ENCODE peak calls at places on chromosomes 11 and 22, in ten cellular contexts. J is IMR-90, I is GM23338, E is cardiac muscle cell, A is psoas muscle, P is fibroblast of villous mesenchyme, Q is AG04450, M is cardiac fibroblast, F is endothelial cell of umbilical vein, U is HFF-Myc. W is an unnamed sample.
A peak's percentile ranks its signal among the peaks of the same experiment; 100 is the strongest.

GRCh38 chr22:48663297-48663696 is 1164.4 kb downstream of the BRD1 start:
- DNase-seq in Q (no peak), F (no peak), M (peak; percentile 24), I (peak; percentile 23), P (no peak), E (no peak), U (no peak), J (no peak), A (no peak), W (no peak)

GRCh38 chr11:94770563-94771120 is 2.5 kb downstream of the AMOTL1 start:
- DNase-seq in J (no peak), Q (no peak), P (no peak), M (no peak), F (no peak), U (no peak), E (no peak), I (no peak), A (no peak), W (no peak)

GRCh38 chr11:117989351-117990102 is 3.3 kb downstream of the IL10RA start:
- DNase-seq in U (no peak), M (no peak), Q (no peak), A (no peak), E (no peak), F (no peak), P (no peak), J (no peak), I (no peak), W (no peak)

GRCh38 chr11:114970908-114971645 is 292.8 kb downstream of the NXPE2 start:
- DNase-seq in P (no peak), A (no peak), I (no peak), E (no peak), Q (no peak), U (no peak), J (no peak), M (no peak), F (no peak), W (no peak)

GRCh38 chr11:14584595-14584994 is 59.0 kb upstream of the PDE3B start:
- DNase-seq in P (no peak), U (no peak), M (no peak), A (no peak), J (no peak), F (no peak), I (no peak), Q (no peak), E (no peak), W (no peak)

GRCh38 chr11:117621226-117621625 is 175.8 kb downstream of the DSCAML1 start:
- DNase-seq in P (peak; percentile 1), A (no peak), M (peak; percentile 45), F (peak; percentile 15), Q (no peak), E (peak; percentile 17), J (peak; percentile 18), U (no peak), I (peak; percentile 41), W (peak; percentile 43)

GRCh38 chr11:103055174-103055890 is 36.6 kb downstream of the DCUN1D5 start:
- DNase-seq in I (peak; percentile 62), A (no peak), E (peak; percentile 62), Q (peak; percentile 16), M (peak; percentile 68), P (peak; percentile 64), U (peak; percentile 38), J (peak; percentile 65), F (peak; percentile 54), W (peak; percentile 75)

GRCh38 chr11:4123218-4123617 is 28.6 kb downstream of the RRM1 start:
- DNase-seq in F (no peak), J (no peak), U (no peak), E (no peak), Q (no peak), P (peak; percentile 42), A (no peak), M (no peak), I (no peak), W (no peak)

GRCh38 chr11:125916683-125917337 is 12.5 kb downstream of the DDX25 start:
- DNase-seq in F (no peak), M (no peak), J (no peak), U (no peak), I (no peak), E (no peak), A (no peak), Q (no peak), P (no peak), W (no peak)

GRCh38 chr22:19798825-19799224 is 38.2 kb downstream of the TBX1 start:
- DNase-seq in E (no peak), J (no peak), P (no peak), U (no peak), M (no peak), I (no peak), A (no peak), Q (no peak), F (no peak), W (no peak)

GRCh38 chr22:43262990-43263644 is 76.2 kb upstream of the TTLL12 start:
- DNase-seq in P (peak; percentile 43), F (no peak), J (no peak), I (no peak), U (no peak), A (no peak), Q (no peak), E (peak; percentile 49), M (no peak), W (no peak)

GRCh38 chr22:17792854-17793434 is 18.7 kb upstream of the BID start:
- DNase-seq in P (no peak), F (no peak), M (no peak), J (no peak), A (no peak), E (no peak), Q (no peak), I (no peak), U (no peak), W (no peak)

GRCh38 chr22:17794726-17795125 is 20.5 kb upstream of the BID start:
- DNase-seq in M (no peak), J (no peak), F (no peak), I (no peak), E (no peak), U (no peak), P (no peak), Q (no peak), A (no peak), W (no peak)

GRCh38 chr22:17791196-17791595 is 16.9 kb upstream of the BID start:
- DNase-seq in E (no peak), J (no peak), A (no peak), U (no peak), Q (no peak), F (no peak), I (no peak), P (no peak), M (no peak), W (no peak)

GRCh38 chr22:17789379-17790200 is 15.3 kb upstream of the BID start:
- DNase-seq in U (no peak), E (no peak), Q (no peak), J (no peak), I (no peak), A (no peak), M (no peak), P (no peak), F (no peak), W (no peak)

GRCh38 chr22:17792289-17792688 is 18.0 kb upstream of the BID start:
- DNase-seq in P (no peak), M (no peak), Q (no peak), F (no peak), A (no peak), I (peak; percentile 74), U (no peak), J (no peak), E (no peak), W (no peak)
- H3K4me3 ChIP-seq in P (no peak overlapping the region), M (no peak overlapping the region), Q (no peak overlapping the region), F (no peak overlapping the region), A (no peak overlapping the region), I (no peak overlapping the region), U (no peak overlapping the region), J (no peak overlapping the region), E (no peak overlapping the region), W (no peak overlapping the region)

DNA sequence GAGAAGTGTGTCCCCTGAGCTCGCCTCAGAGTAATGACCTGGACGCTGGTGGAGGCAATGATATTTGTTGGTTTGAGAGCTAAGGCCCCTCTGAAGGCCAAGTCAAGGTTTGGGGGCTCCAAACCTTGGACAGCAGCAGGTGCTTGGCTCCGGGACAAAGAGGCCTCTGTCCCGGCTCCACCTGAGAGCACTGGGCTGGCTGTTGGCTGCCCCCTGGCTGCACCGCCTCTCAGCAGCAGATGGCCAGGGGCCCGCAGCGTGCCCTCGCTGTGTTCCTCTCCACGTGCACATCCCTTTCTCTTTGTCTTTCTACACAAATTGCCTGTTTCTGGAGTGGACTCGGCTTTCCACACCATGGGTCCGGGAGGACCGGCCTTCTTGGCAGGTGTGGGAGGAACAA is 301.3 kb downstream of the NTM start:
- DNase-seq in E (no peak), U (no peak), P (no peak), M (no peak), A (no peak), I (peak; percentile 79), F (no peak), Q (no peak), J (no peak), W (no peak)
- TF ChIP-seq CTCF in E (no peak), U (no peak), P (no peak), M (no peak), A (no peak), I (peak; percentile 90), F (peak; percentile 2), Q (no peak), J (no peak), W (no peak)

GRCh38 chr22:31223786-31224191 is 11.7 kb downstream of the LIMK2 start:
- DNase-seq in F (no peak), P (no peak), M (no peak), Q (no peak), E (no peak), A (no peak), I (no peak), U (no peak), J (no peak), W (no peak)

GRCh38 chr22:31217890-31218287 is 5.8 kb downstream of the LIMK2 start:
- DNase-seq in U (no peak), F (no peak), P (no peak), E (peak; percentile 20), I (no peak), M (no peak), A (no peak), Q (no peak), J (no peak), W (no peak)

GRCh38 chr22:31215018-31215535 is 3.0 kb downstream of the LIMK2 start:
- DNase-seq in A (no peak), M (no peak), U (no peak), P (no peak), J (no peak), E (no peak), F (no peak), I (no peak), Q (no peak), W (no peak)

GRCh38 chr22:31221084-31221483 is 9.0 kb downstream of the LIMK2 start:
- DNase-seq in J (no peak), E (no peak), I (no peak), A (no peak), Q (no peak), P (no peak), F (no peak), U (no peak), M (no peak), W (no peak)

GRCh38 chr22:31218565-31219262 is 6.6 kb downstream of the LIMK2 start:
- DNase-seq in M (no peak), I (no peak), F (no peak), Q (no peak), U (no peak), A (no peak), E (no peak), J (no peak), P (no peak), W (no peak)
- H3K4me3 ChIP-seq in M (no peak overlapping the region), I (no peak overlapping the region), F (no peak overlapping the region), Q (no peak overlapping the region), U (no peak overlapping the region), A (no peak overlapping the region), E (no peak overlapping the region), J (no peak overlapping the region), P (no peak overlapping the region), W (no peak overlapping the region)

GRCh38 chr22:24178502-24179440 is 2.5 kb upstream of the SUSD2 start:
- DNase-seq in J (no peak), I (peak; percentile 76), Q (no peak), E (no peak), M (peak; percentile 30), F (no peak), U (no peak), P (no peak), A (no peak), W (no peak)
- TF ChIP-seq CTCF in J (peak; percentile 31), I (peak; percentile 64), Q (peak; percentile 50), E (peak; percentile 42), M (peak; percentile 48), F (peak; percentile 22), U (peak; percentile 52), P (peak; percentile 35), A (no peak), W (peak; percentile 50)